ENCODE peak calls at places on chromosomes 2 and 18, in eight cellular contexts. One of them, this sample, is unnamed.

GRCh38 chr2:9328931-9329330 is 94.4 kb downstream of the ITGB1BP1 start:
- DNase-seq in esophagus squamous epithelium: no peak
- DNase-seq in uterus: no peak
- DNase-seq in stomach: no peak
- DNase-seq in HCT116: no peak
- DNase-seq in heart left ventricle: no peak
- DNase-seq in GM12878: no peak
- DNase-seq in K562: no peak
- DNase-seq in this sample: no peak

GRCh38 chr2:56714400-56714799 is 530.6 kb downstream of the CCDC85A start:
- DNase-seq in stomach: no peak
- DNase-seq in GM12878: no peak
- DNase-seq in K562: no peak
- DNase-seq in uterus: no peak
- DNase-seq in esophagus squamous epithelium: no peak
- DNase-seq in heart left ventricle: peak; percentile 33
- DNase-seq in HCT116: no peak
- DNase-seq in this sample: no peak

GRCh38 chr2:43288417-43289305 is 62.3 kb upstream of the ZFP36L2 start:
- DNase-seq in heart left ventricle: no peak
- DNase-seq in esophagus squamous epithelium: no peak
- DNase-seq in uterus: no peak
- DNase-seq in K562: no peak
- DNase-seq in HCT116: no peak
- DNase-seq in stomach: no peak
- DNase-seq in GM12878: no peak
- DNase-seq in this sample: no peak

GRCh38 chr2:185628985-185629384 is 109.6 kb upstream of the FSIP2 start:
- DNase-seq in esophagus squamous epithelium: no peak
- DNase-seq in GM12878: no peak
- DNase-seq in heart left ventricle: no peak
- DNase-seq in K562: no peak
- DNase-seq in stomach: no peak
- DNase-seq in uterus: no peak
- DNase-seq in HCT116: peak; percentile 29
- DNase-seq in this sample: no peak

GRCh38 chr2:71646028-71646427 is 192.7 kb downstream of the DYSF start:
- DNase-seq in stomach: no peak
- DNase-seq in GM12878: no peak
- DNase-seq in esophagus squamous epithelium: no peak
- DNase-seq in uterus: no peak
- DNase-seq in heart left ventricle: peak; percentile 80
- DNase-seq in HCT116: no peak
- DNase-seq in K562: no peak
- DNase-seq in this sample: peak; percentile 94

GRCh38 chr18:12092398-12093229 is 1.0 kb upstream of the ANKRD62 start:
- DNase-seq in esophagus squamous epithelium: no peak
- DNase-seq in uterus: no peak
- DNase-seq in stomach: no peak
- DNase-seq in heart left ventricle: peak; percentile 63
- DNase-seq in HCT116: peak; percentile 13
- DNase-seq in K562: peak; percentile 48
- DNase-seq in GM12878: peak; percentile 5
- DNase-seq in this sample: no peak

GRCh38 chr18:67386028-67386427 is 130.5 kb downstream of the DSEL start:
- DNase-seq in stomach: no peak
- DNase-seq in uterus: no peak
- DNase-seq in heart left ventricle: no peak
- DNase-seq in esophagus squamous epithelium: no peak
- DNase-seq in HCT116: no peak
- DNase-seq in K562: no peak
- DNase-seq in GM12878: no peak
- DNase-seq in this sample: no peak

GRCh38 chr2:241108271-241109209 is 6.5 kb upstream of the MTERF4 start:
- DNase-seq in HCT116: no peak
- DNase-seq in esophagus squamous epithelium: no peak
- DNase-seq in K562: no peak
- DNase-seq in uterus: no peak
- DNase-seq in GM12878: no peak
- DNase-seq in stomach: no peak
- DNase-seq in heart left ventricle: no peak
- DNase-seq in this sample: no peak

GRCh38 chr2:128286011-128286721 is 32.5 kb downstream of the HS6ST1 start:
- DNase-seq in stomach: no peak
- DNase-seq in GM12878: no peak
- DNase-seq in uterus: no peak
- DNase-seq in heart left ventricle: peak; percentile 28
- DNase-seq in esophagus squamous epithelium: no peak
- DNase-seq in HCT116: no peak
- DNase-seq in K562: no peak
- DNase-seq in this sample: no peak

GRCh38 chr2:241445426-241445825 is 63.0 kb downstream of the STK25 start:
- DNase-seq in esophagus squamous epithelium: no peak
- DNase-seq in uterus: no peak
- DNase-seq in heart left ventricle: no peak
- DNase-seq in stomach: no peak
- DNase-seq in K562: no peak
- DNase-seq in HCT116: no peak
- DNase-seq in GM12878: no peak
- DNase-seq in this sample: no peak

GRCh38 chr2:20143263-20143662 is 81.7 kb downstream of the SDC1 start:
- DNase-seq in K562: no peak
- DNase-seq in GM12878: no peak
- DNase-seq in HCT116: no peak
- DNase-seq in stomach: no peak
- DNase-seq in esophagus squamous epithelium: no peak
- DNase-seq in uterus: no peak
- DNase-seq in heart left ventricle: no peak
- DNase-seq in this sample: no peak

GRCh38 chr2:144921131-144921530 is 401.2 kb upstream of the ZEB2 start:
- DNase-seq in HCT116: no peak
- DNase-seq in stomach: no peak
- DNase-seq in esophagus squamous epithelium: no peak
- DNase-seq in uterus: no peak
- DNase-seq in GM12878: no peak
- DNase-seq in heart left ventricle: no peak
- DNase-seq in K562: no peak
- DNase-seq in this sample: no peak

GRCh38 chr2:218990052-218990451 is 3.2 kb downstream of the CRYBA2 start:
- DNase-seq in GM12878: no peak
- DNase-seq in K562: no peak
- DNase-seq in HCT116: no peak
- DNase-seq in esophagus squamous epithelium: no peak
- DNase-seq in stomach: no peak
- DNase-seq in heart left ventricle: no peak
- DNase-seq in uterus: no peak
- DNase-seq in this sample: no peak

GRCh38 chr2:218992196-218992595 is 1.0 kb downstream of the CRYBA2 start:
- DNase-seq in HCT116: no peak
- DNase-seq in esophagus squamous epithelium: no peak
- DNase-seq in uterus: no peak
- DNase-seq in heart left ventricle: no peak
- DNase-seq in stomach: no peak
- DNase-seq in GM12878: no peak
- DNase-seq in K562: no peak
- DNase-seq in this sample: no peak

GRCh38 chr2:218990612-218991011 is 2.6 kb downstream of the CRYBA2 start:
- DNase-seq in HCT116: no peak
- DNase-seq in heart left ventricle: no peak
- DNase-seq in K562: no peak
- DNase-seq in stomach: no peak
- DNase-seq in esophagus squamous epithelium: no peak
- DNase-seq in GM12878: no peak
- DNase-seq in uterus: no peak
- DNase-seq in this sample: no peak

GRCh38 chr2:218992703-218993344 is 398 bp downstream of the CRYBA2 start:
- DNase-seq in heart left ventricle: no peak
- DNase-seq in HCT116: no peak
- DNase-seq in K562: no peak
- DNase-seq in stomach: no peak
- DNase-seq in uterus: no peak
- DNase-seq in GM12878: no peak
- DNase-seq in esophagus squamous epithelium: no peak
- DNase-seq in this sample: no peak

DNA sequence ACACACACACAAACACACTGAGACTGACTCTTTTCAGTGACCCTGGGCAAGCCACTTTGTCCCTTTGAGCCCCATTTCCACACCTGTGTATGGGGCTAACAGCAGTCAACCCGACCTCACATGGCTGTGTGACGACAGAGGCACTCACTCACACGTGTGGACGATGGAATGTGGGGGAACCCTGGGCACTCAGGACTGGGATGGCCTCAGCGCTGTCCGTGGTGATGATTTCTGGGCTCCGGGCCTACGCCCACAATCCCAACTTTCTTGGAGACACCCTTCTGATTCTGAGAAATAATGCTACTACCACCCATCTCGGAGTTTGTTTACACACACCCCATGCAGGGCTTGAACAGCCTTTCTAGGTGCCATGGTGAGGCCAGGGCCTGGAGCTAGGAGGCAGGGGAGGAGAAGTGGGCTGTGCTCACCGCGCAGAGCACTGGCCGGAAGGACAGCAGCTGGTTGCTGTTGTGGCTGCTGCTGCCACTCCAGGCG is 1.5 kb downstream of the CRYBA2 start:
- DNase-seq in GM12878: no peak
- DNase-seq in stomach: no peak
- DNase-seq in esophagus squamous epithelium: no peak
- DNase-seq in HCT116: no peak
- DNase-seq in K562: peak; percentile 30
- DNase-seq in heart left ventricle: no peak
- DNase-seq in uterus: no peak
- DNase-seq in this sample: no peak
- H3K27me3 ChIP-seq in GM12878: peaks cover 23% of the 10 kb centered on the region
- H3K27me3 ChIP-seq in stomach: peaks cover 100% of the 10 kb centered on the region
- H3K27me3 ChIP-seq in esophagus squamous epithelium: peaks cover 100% of the 10 kb centered on the region
- H3K27me3 ChIP-seq in HCT116: peaks cover 3% of the 10 kb centered on the region
- H3K27me3 ChIP-seq in K562: no peaks in the 10 kb centered on the region
- H3K27me3 ChIP-seq in heart left ventricle: peaks cover 98% of the 10 kb centered on the region
- H3K27me3 ChIP-seq in uterus: peaks cover 74% of the 10 kb centered on the region
- H3K27me3 ChIP-seq in this sample: peaks cover 96% of the 10 kb centered on the region

GRCh38 chr2:17518212-17519154 is at the start of gene RAD51AP2:
- DNase-seq in GM12878: peak; percentile 40
- DNase-seq in uterus: peak; percentile 91
- DNase-seq in K562: peak; percentile 91
- DNase-seq in stomach: peak; percentile 73
- DNase-seq in HCT116: peak; percentile 75
- DNase-seq in esophagus squamous epithelium: no peak
- DNase-seq in heart left ventricle: peak; percentile 94
- DNase-seq in this sample: peak; percentile 82
- TF ChIP-seq POLR2A in GM12878: peak; percentile 54
- TF ChIP-seq POLR2A in uterus: no peak
- TF ChIP-seq POLR2A in K562: peak; percentile 80
- TF ChIP-seq POLR2A in stomach: no peak
- TF ChIP-seq POLR2A in HCT116: no peak
- TF ChIP-seq POLR2A in esophagus squamous epithelium: no peak
- TF ChIP-seq POLR2A in heart left ventricle: peak; percentile 31
- TF ChIP-seq POLR2A in this sample: peak; percentile 28

GRCh38 chr2:203720922-203721672 is 14.7 kb downstream of the CD28 start:
- DNase-seq in heart left ventricle: no peak
- DNase-seq in uterus: no peak
- DNase-seq in GM12878: no peak
- DNase-seq in esophagus squamous epithelium: no peak
- DNase-seq in K562: no peak
- DNase-seq in stomach: no peak
- DNase-seq in HCT116: no peak
- DNase-seq in this sample: no peak

GRCh38 chr2:203721770-203722169 is 15.3 kb downstream of the CD28 start:
- DNase-seq in stomach: no peak
- DNase-seq in heart left ventricle: no peak
- DNase-seq in HCT116: no peak
- DNase-seq in K562: no peak
- DNase-seq in uterus: no peak
- DNase-seq in GM12878: no peak
- DNase-seq in esophagus squamous epithelium: no peak
- DNase-seq in this sample: no peak

GRCh38 chr2:203718087-203718486 is 11.6 kb downstream of the CD28 start:
- DNase-seq in K562: peak; percentile 3
- DNase-seq in stomach: no peak
- DNase-seq in esophagus squamous epithelium: no peak
- DNase-seq in heart left ventricle: no peak
- DNase-seq in HCT116: no peak
- DNase-seq in uterus: no peak
- DNase-seq in GM12878: peak; percentile 36
- DNase-seq in this sample: no peak

GRCh38 chr2:203720011-203720410 is 13.6 kb downstream of the CD28 start:
- DNase-seq in HCT116: no peak
- DNase-seq in heart left ventricle: no peak
- DNase-seq in stomach: no peak
- DNase-seq in esophagus squamous epithelium: no peak
- DNase-seq in K562: no peak
- DNase-seq in GM12878: no peak
- DNase-seq in uterus: no peak
- DNase-seq in this sample: no peak

GRCh38 chr2:203719456-203719855 is 13.0 kb downstream of the CD28 start:
- DNase-seq in K562: no peak
- DNase-seq in HCT116: no peak
- DNase-seq in esophagus squamous epithelium: no peak
- DNase-seq in GM12878: no peak
- DNase-seq in uterus: no peak
- DNase-seq in heart left ventricle: no peak
- DNase-seq in stomach: no peak
- DNase-seq in this sample: no peak
- H3K4me1 ChIP-seq in K562: no peaks in the 10 kb centered on the region
- H3K4me1 ChIP-seq in HCT116: no peaks in the 10 kb centered on the region
- H3K4me1 ChIP-seq in esophagus squamous epithelium: peaks cover 4% of the 10 kb centered on the region
- H3K4me1 ChIP-seq in GM12878: no peaks in the 10 kb centered on the region
- H3K4me1 ChIP-seq in uterus: no peaks in the 10 kb centered on the region
- H3K4me1 ChIP-seq in heart left ventricle: no peaks in the 10 kb centered on the region
- H3K4me1 ChIP-seq in stomach: peaks cover 17% of the 10 kb centered on the region
- H3K4me1 ChIP-seq in this sample: no peaks in the 10 kb centered on the region

GRCh38 chr2:72800491-72800890 is 25.3 kb downstream of the EXOC6B start:
- DNase-seq in heart left ventricle: no peak
- DNase-seq in stomach: no peak
- DNase-seq in esophagus squamous epithelium: no peak
- DNase-seq in uterus: no peak
- DNase-seq in GM12878: no peak
- DNase-seq in HCT116: no peak
- DNase-seq in K562: no peak
- DNase-seq in this sample: no peak
- H3K27me3 ChIP-seq in heart left ventricle: no peaks in the 10 kb centered on the region
- H3K27me3 ChIP-seq in stomach: no peaks in the 10 kb centered on the region
- H3K27me3 ChIP-seq in esophagus squamous epithelium: no peaks in the 10 kb centered on the region
- H3K27me3 ChIP-seq in uterus: no peaks in the 10 kb centered on the region
- H3K27me3 ChIP-seq in GM12878: no peaks in the 10 kb centered on the region
- H3K27me3 ChIP-seq in HCT116: no peaks in the 10 kb centered on the region
- H3K27me3 ChIP-seq in K562: peaks cover 2% of the 10 kb centered on the region
- H3K27me3 ChIP-seq in this sample: no peaks in the 10 kb centered on the region

GRCh38 chr2:27050281-27050995 is 1.0 kb upstream of the AGBL5 start:
- DNase-seq in HCT116: peak; percentile 90
- DNase-seq in esophagus squamous epithelium: peak; percentile 20
- DNase-seq in stomach: peak; percentile 93
- DNase-seq in uterus: peak; percentile 96
- DNase-seq in GM12878: peak; percentile 99
- DNase-seq in K562: peak; percentile 74
- DNase-seq in heart left ventricle: peak; percentile 80
- DNase-seq in this sample: peak; percentile 81
- TF ChIP-seq POLR2A in HCT116: peak; percentile 71
- TF ChIP-seq POLR2A in esophagus squamous epithelium: no peak
- TF ChIP-seq POLR2A in stomach: no peak
- TF ChIP-seq POLR2A in uterus: no peak
- TF ChIP-seq POLR2A in GM12878: peak; percentile 70
- TF ChIP-seq POLR2A in K562: peak; percentile 72
- TF ChIP-seq POLR2A in heart left ventricle: no peak
- TF ChIP-seq POLR2A in this sample: peak; percentile 9